ENCODE peak calls at places on chromosomes 1 and 21, in nine cellular contexts. J is Jurkat, Clone E6-1; V is T-helper 1 cell; A is DMS 273 treated with DMSO at 0.1 percent for 48 hours; K is central memory CD4-positive, alpha-beta T cell; Z is activated T-cell treated with anti-CD3 and anti-CD28 coated beads for 1 hour; P is AG08395; M is T-cell; E is cardiac fibroblast. T is an unnamed sample.

GRCh38 chr1:156167536-156167935 is 14.2 kb downstream of the SEMA4A start:
- DNase-seq in J (peak), V (no peak), A (no peak), K (no peak), Z (no peak), P (peak), M (no peak), E (peak), T (no peak)

GRCh38 chr1:112383759-112384370 is 12.1 kb upstream of the CTTNBP2NL start:
- DNase-seq in J (no peak), V (no peak), A (no peak), K (no peak), Z (no peak), P (no peak), M (no peak), E (no peak), T (no peak)

GRCh38 chr1:182617734-182618288 is 13.6 kb upstream of the RGS16 start:
- DNase-seq in J (no peak), V (no peak), A (peak), K (no peak), Z (no peak), P (no peak), M (no peak), E (peak), T (peak)

GRCh38 chr21:44783023-44783696 is 18.5 kb downstream of the UBE2G2 start:
- DNase-seq in J (no peak), V (no peak), A (no peak), K (no peak), Z (no peak), P (no peak), M (no peak), E (no peak), T (no peak)

GRCh38 chr1:160797861-160798273 is 1.9 kb downstream of the LY9 start:
- DNase-seq in J (peak), V (peak), A (no peak), K (peak), Z (peak), P (no peak), M (peak), E (no peak), T (no peak)

GRCh38 chr1:194889310-194889709 is 1702.9 kb upstream of the B3GALT2 start:
- DNase-seq in J (no peak), V (no peak), A (no peak), K (no peak), Z (no peak), P (no peak), M (no peak), E (no peak), T (peak)

GRCh38 chr21:29208666-29209059 is 78.2 kb downstream of the MAP3K7CL start:
- DNase-seq in J (no peak), V (no peak), A (no peak), K (no peak), Z (no peak), P (peak), M (no peak), E (peak), T (no peak)

GRCh38 chr1:12067900-12068821 is 5.1 kb downstream of the TNFRSF8 start:
- DNase-seq in J (peak), V (no peak), A (no peak), K (no peak), Z (no peak), P (peak), M (no peak), E (peak), T (no peak)

GRCh38 chr1:47761974-47762373 is 235.2 kb downstream of the TRABD2B start:
- DNase-seq in J (no peak), V (no peak), A (no peak), K (no peak), Z (no peak), P (no peak), M (no peak), E (no peak), T (no peak)

GRCh38 chr1:77039739-77040138 is 172.5 kb downstream of the ST6GALNAC5 start:
- DNase-seq in J (no peak), V (no peak), A (no peak), K (no peak), Z (no peak), P (peak), M (no peak), E (peak), T (no peak)

GRCh38 chr1:35708179-35708891 is 10.3 kb downstream of the C1orf216 start:
- DNase-seq in J (no peak), V (no peak), A (no peak), K (no peak), Z (no peak), P (peak), M (no peak), E (no peak), T (no peak)

GRCh38 chr1:227429447-227430359 is 111.4 kb upstream of the CDC42BPA start:
- DNase-seq in J (no peak), V (no peak), A (no peak), K (no peak), Z (no peak), P (peak), M (no peak), E (peak), T (no peak)

GRCh38 chr1:203287109-203287893 is 18.0 kb upstream of the BTG2 start:
- DNase-seq in J (peak), V (peak), A (peak), K (peak), Z (peak), P (no peak), M (peak), E (peak), T (peak)

GRCh38 chr1:240888039-240888786 is 276.3 kb upstream of the GREM2 start:
- DNase-seq in J (peak), V (no peak), A (no peak), K (no peak), Z (no peak), P (peak), M (no peak), E (no peak), T (peak)

GRCh38 chr1:37477946-37478345 is 3.6 kb downstream of the ZC3H12A start:
- DNase-seq in J (no peak), V (no peak), A (no peak), K (no peak), Z (no peak), P (no peak), M (no peak), E (no peak), T (no peak)

GRCh38 chr1:55812281-55812680 is 597.1 kb upstream of the USP24 start:
- DNase-seq in J (no peak), V (no peak), A (no peak), K (no peak), Z (no peak), P (no peak), M (no peak), E (peak), T (no peak)

GRCh38 chr1:164477336-164477735 is 81.6 kb upstream of the PBX1 start:
- DNase-seq in J (no peak), V (no peak), A (no peak), K (no peak), Z (no peak), P (no peak), M (no peak), E (no peak), T (no peak)

GRCh38 chr1:41023279-41023990 is 1.9 kb upstream of the SLFNL1 start:
- DNase-seq in J (no peak), V (no peak), A (peak), K (no peak), Z (no peak), P (peak), M (no peak), E (peak), T (peak)

GRCh38 chr1:236119935-236120484 is 22.3 kb upstream of the GPR137B start:
- DNase-seq in J (no peak), V (no peak), A (no peak), K (no peak), Z (no peak), P (no peak), M (no peak), E (no peak), T (no peak)

GRCh38 chr1:6819641-6820040 is 34.4 kb downstream of the CAMTA1 start:
- DNase-seq in J (no peak), V (no peak), A (no peak), K (no peak), Z (no peak), P (peak), M (no peak), E (peak), T (no peak)

GRCh38 chr1:151710187-151710586 is 6.4 kb downstream of the CELF3 start:
- DNase-seq in J (no peak), V (no peak), A (peak), K (peak), Z (no peak), P (peak), M (no peak), E (peak), T (peak)

GRCh38 chr1:36089393-36090121 is 865 bp downstream of the ADPRS start:
- DNase-seq in J (no peak), V (no peak), A (no peak), K (no peak), Z (no peak), P (peak), M (no peak), E (peak), T (peak)

GRCh38 chr1:149887456-149888159 is 11.8 kb upstream of the BOLA1 start:
- DNase-seq in J (peak), V (peak), A (peak), K (peak), Z (peak), P (peak), M (peak), E (peak), T (peak)

GRCh38 chr1:100265562-100265930 is 470 bp upstream of the RTCA start:
- DNase-seq in J (no peak), V (no peak), A (no peak), K (no peak), Z (no peak), P (peak), M (peak), E (peak), T (no peak)

GRCh38 chr1:232018512-232019340 is 392.1 kb downstream of the DISC1 start:
- DNase-seq in J (no peak), V (no peak), A (no peak), K (no peak), Z (no peak), P (peak), M (no peak), E (no peak), T (no peak)

GRCh38 chr1:31639543-31639942 is 5.1 kb downstream of the PEF1 start:
- DNase-seq in J (no peak), V (no peak), A (no peak), K (no peak), Z (no peak), P (peak), M (no peak), E (peak), T (peak)

GRCh38 chr1:209580577-209580976 is 2.9 kb upstream of the CAMK1G start:
- DNase-seq in J (no peak), V (no peak), A (no peak), K (no peak), Z (no peak), P (no peak), M (no peak), E (no peak), T (no peak)